ENCODE peak calls at places on chromosomes 7 and 10, in nine cellular contexts. One of them, this sample, is unnamed.

GRCh38 chr10:103575416-103576075 is 82.0 kb downstream of the NEURL1 start:
- DNase-seq in NCI-H1105: no peak
- DNase-seq in WTC11: no peak
- DNase-seq in cardiac muscle cell: no peak
- DNase-seq in HEK293T: no peak
- DNase-seq in GM10248: no peak
- DNase-seq in endothelial cell: no peak
- DNase-seq in T follicular helper cell: no peak
- DNase-seq in posterior vena cava: no peak
- DNase-seq in this sample: no peak

GRCh38 chr10:2917926-2918325 is 149.4 kb upstream of the PFKP start:
- DNase-seq in T follicular helper cell: no peak
- DNase-seq in endothelial cell: no peak
- DNase-seq in GM10248: no peak
- DNase-seq in posterior vena cava: no peak
- DNase-seq in cardiac muscle cell: no peak
- DNase-seq in HEK293T: no peak
- DNase-seq in NCI-H1105: no peak
- DNase-seq in WTC11: no peak
- DNase-seq in this sample: no peak

GRCh38 chr10:124989526-124989925 is 47.6 kb downstream of the ZRANB1 start:
- DNase-seq in WTC11: no peak
- DNase-seq in HEK293T: no peak
- DNase-seq in NCI-H1105: no peak
- DNase-seq in posterior vena cava: no peak
- DNase-seq in GM10248: no peak
- DNase-seq in T follicular helper cell: no peak
- DNase-seq in cardiac muscle cell: no peak
- DNase-seq in endothelial cell: no peak
- DNase-seq in this sample: no peak

GRCh38 chr7:38744746-38745145 is 113.6 kb upstream of the AMPH start:
- DNase-seq in WTC11: no peak
- DNase-seq in posterior vena cava: no peak
- DNase-seq in GM10248: no peak
- DNase-seq in HEK293T: no peak
- DNase-seq in endothelial cell: no peak
- DNase-seq in NCI-H1105: no peak
- DNase-seq in cardiac muscle cell: peak; percentile 77
- DNase-seq in T follicular helper cell: no peak
- DNase-seq in this sample: no peak

GRCh38 chr7:130292682-130293257 is at the start of gene CPA4:
- DNase-seq in WTC11: no peak
- DNase-seq in posterior vena cava: no peak
- DNase-seq in endothelial cell: no peak
- DNase-seq in GM10248: no peak
- DNase-seq in HEK293T: no peak
- DNase-seq in T follicular helper cell: no peak
- DNase-seq in cardiac muscle cell: peak; percentile 74
- DNase-seq in NCI-H1105: no peak
- DNase-seq in this sample: no peak

GRCh38 chr10:113232928-113233511 is 283.0 kb downstream of the TCF7L2 start:
- DNase-seq in T follicular helper cell: no peak
- DNase-seq in GM10248: no peak
- DNase-seq in posterior vena cava: no peak
- DNase-seq in cardiac muscle cell: peak; percentile 10
- DNase-seq in HEK293T: no peak
- DNase-seq in endothelial cell: no peak
- DNase-seq in WTC11: no peak
- DNase-seq in NCI-H1105: no peak
- DNase-seq in this sample: no peak

GRCh38 chr10:121862042-121862441 is 65.8 kb downstream of the ATE1 start:
- DNase-seq in GM10248: no peak
- DNase-seq in endothelial cell: no peak
- DNase-seq in HEK293T: no peak
- DNase-seq in posterior vena cava: no peak
- DNase-seq in cardiac muscle cell: no peak
- DNase-seq in NCI-H1105: no peak
- DNase-seq in T follicular helper cell: no peak
- DNase-seq in WTC11: no peak
- DNase-seq in this sample: no peak

GRCh38 chr7:20744913-20745587 is 41.6 kb downstream of the SP8 start:
- DNase-seq in posterior vena cava: no peak
- DNase-seq in endothelial cell: no peak
- DNase-seq in HEK293T: peak; percentile 56
- DNase-seq in WTC11: no peak
- DNase-seq in NCI-H1105: peak; percentile 73
- DNase-seq in T follicular helper cell: no peak
- DNase-seq in GM10248: no peak
- DNase-seq in cardiac muscle cell: no peak
- DNase-seq in this sample: no peak

GRCh38 chr10:58791137-58791536 is 278.5 kb downstream of the BICC1 start:
- DNase-seq in GM10248: no peak
- DNase-seq in cardiac muscle cell: peak; percentile 65
- DNase-seq in posterior vena cava: no peak
- DNase-seq in WTC11: no peak
- DNase-seq in NCI-H1105: no peak
- DNase-seq in endothelial cell: no peak
- DNase-seq in HEK293T: no peak
- DNase-seq in T follicular helper cell: no peak
- DNase-seq in this sample: no peak

GRCh38 chr10:85444868-85445267 is 921.7 kb downstream of the GRID1 start:
- DNase-seq in HEK293T: no peak
- DNase-seq in cardiac muscle cell: no peak
- DNase-seq in WTC11: no peak
- DNase-seq in NCI-H1105: no peak
- DNase-seq in T follicular helper cell: no peak
- DNase-seq in endothelial cell: no peak
- DNase-seq in GM10248: no peak
- DNase-seq in posterior vena cava: no peak
- DNase-seq in this sample: no peak

GRCh38 chr10:7409045-7409731 is 1.6 kb downstream of the SFMBT2 start:
- DNase-seq in cardiac muscle cell: peak; percentile 7
- DNase-seq in endothelial cell: peak; percentile 29
- DNase-seq in HEK293T: peak; percentile 42
- DNase-seq in GM10248: peak; percentile 75
- DNase-seq in T follicular helper cell: peak; percentile 36
- DNase-seq in posterior vena cava: peak; percentile 81
- DNase-seq in WTC11: no peak
- DNase-seq in NCI-H1105: no peak
- DNase-seq in this sample: peak; percentile 44

GRCh38 chr7:7510814-7511213 is 24.9 kb downstream of the COL28A1 start:
- DNase-seq in NCI-H1105: no peak
- DNase-seq in GM10248: no peak
- DNase-seq in posterior vena cava: no peak
- DNase-seq in endothelial cell: no peak
- DNase-seq in T follicular helper cell: no peak
- DNase-seq in WTC11: no peak
- DNase-seq in HEK293T: no peak
- DNase-seq in cardiac muscle cell: no peak
- DNase-seq in this sample: no peak

GRCh38 chr10:91883549-91884542 is 25.4 kb downstream of the FGFBP3 start:
- DNase-seq in T follicular helper cell: no peak
- DNase-seq in endothelial cell: no peak
- DNase-seq in WTC11: peak; percentile 30
- DNase-seq in NCI-H1105: no peak
- DNase-seq in posterior vena cava: peak; percentile 84
- DNase-seq in cardiac muscle cell: peak; percentile 82
- DNase-seq in HEK293T: peak; percentile 34
- DNase-seq in GM10248: no peak
- DNase-seq in this sample: peak; percentile 22

GRCh38 chr10:75018233-75018632 is 93.2 kb upstream of the SAMD8 start:
- DNase-seq in HEK293T: no peak
- DNase-seq in endothelial cell: no peak
- DNase-seq in cardiac muscle cell: no peak
- DNase-seq in posterior vena cava: no peak
- DNase-seq in WTC11: no peak
- DNase-seq in T follicular helper cell: no peak
- DNase-seq in NCI-H1105: no peak
- DNase-seq in GM10248: no peak
- DNase-seq in this sample: no peak

GRCh38 chr10:22503315-22504090 is 158.2 kb downstream of the SPAG6 start:
- DNase-seq in posterior vena cava: no peak
- DNase-seq in WTC11: no peak
- DNase-seq in HEK293T: peak; percentile 74
- DNase-seq in endothelial cell: no peak
- DNase-seq in NCI-H1105: no peak
- DNase-seq in GM10248: no peak
- DNase-seq in T follicular helper cell: no peak
- DNase-seq in cardiac muscle cell: no peak
- DNase-seq in this sample: no peak

GRCh38 chr7:94301024-94301588 is 93.6 kb upstream of the COL1A2 start:
- DNase-seq in HEK293T: peak; percentile 60
- DNase-seq in endothelial cell: peak; percentile 26
- DNase-seq in T follicular helper cell: no peak
- DNase-seq in posterior vena cava: peak; percentile 92
- DNase-seq in WTC11: peak; percentile 65
- DNase-seq in GM10248: no peak
- DNase-seq in cardiac muscle cell: peak; percentile 97
- DNase-seq in NCI-H1105: no peak
- DNase-seq in this sample: no peak

GRCh38 chr7:156376317-156376716 is 264.3 kb upstream of the RNF32 start:
- DNase-seq in HEK293T: no peak
- DNase-seq in endothelial cell: no peak
- DNase-seq in WTC11: no peak
- DNase-seq in posterior vena cava: no peak
- DNase-seq in T follicular helper cell: no peak
- DNase-seq in GM10248: no peak
- DNase-seq in cardiac muscle cell: no peak
- DNase-seq in NCI-H1105: no peak
- DNase-seq in this sample: no peak

GRCh38 chr10:58734116-58734515 is 221.4 kb downstream of the BICC1 start:
- DNase-seq in WTC11: no peak
- DNase-seq in posterior vena cava: no peak
- DNase-seq in cardiac muscle cell: no peak
- DNase-seq in NCI-H1105: no peak
- DNase-seq in GM10248: no peak
- DNase-seq in endothelial cell: no peak
- DNase-seq in HEK293T: no peak
- DNase-seq in T follicular helper cell: no peak
- DNase-seq in this sample: no peak

GRCh38 chr7:121931149-121931922 is 58.4 kb downstream of the PTPRZ1 start:
- DNase-seq in GM10248: no peak
- DNase-seq in posterior vena cava: no peak
- DNase-seq in endothelial cell: no peak
- DNase-seq in WTC11: no peak
- DNase-seq in HEK293T: no peak
- DNase-seq in cardiac muscle cell: no peak
- DNase-seq in NCI-H1105: no peak
- DNase-seq in T follicular helper cell: no peak
- DNase-seq in this sample: no peak

GRCh38 chr7:6172331-6173295 is 99.8 kb downstream of the CYTH3 start:
- DNase-seq in GM10248: no peak
- DNase-seq in WTC11: no peak
- DNase-seq in posterior vena cava: no peak
- DNase-seq in HEK293T: no peak
- DNase-seq in cardiac muscle cell: peak; percentile 12
- DNase-seq in endothelial cell: no peak
- DNase-seq in T follicular helper cell: no peak
- DNase-seq in NCI-H1105: no peak
- DNase-seq in this sample: peak; percentile 84

GRCh38 chr10:78540355-78541076 is 506.9 kb downstream of the RPS24 start:
- DNase-seq in endothelial cell: no peak
- DNase-seq in cardiac muscle cell: no peak
- DNase-seq in WTC11: no peak
- DNase-seq in GM10248: no peak
- DNase-seq in T follicular helper cell: no peak
- DNase-seq in NCI-H1105: no peak
- DNase-seq in posterior vena cava: no peak
- DNase-seq in HEK293T: no peak
- DNase-seq in this sample: no peak

GRCh38 chr10:33116293-33116697 is 158.3 kb upstream of the ITGB1 start:
- DNase-seq in cardiac muscle cell: peak; percentile 88
- DNase-seq in T follicular helper cell: no peak
- DNase-seq in endothelial cell: peak; percentile 66
- DNase-seq in GM10248: no peak
- DNase-seq in NCI-H1105: no peak
- DNase-seq in HEK293T: peak; percentile 45
- DNase-seq in posterior vena cava: no peak
- DNase-seq in WTC11: peak; percentile 54
- DNase-seq in this sample: peak; percentile 64

GRCh38 chr10:119235381-119235780 is 28.0 kb downstream of the GRK5 start:
- DNase-seq in NCI-H1105: no peak
- DNase-seq in WTC11: no peak
- DNase-seq in endothelial cell: no peak
- DNase-seq in cardiac muscle cell: peak; percentile 84
- DNase-seq in GM10248: peak; percentile 35
- DNase-seq in T follicular helper cell: no peak
- DNase-seq in posterior vena cava: no peak
- DNase-seq in HEK293T: no peak
- DNase-seq in this sample: no peak

GRCh38 chr10:112898540-112899395 is 51.3 kb upstream of the TCF7L2 start:
- DNase-seq in cardiac muscle cell: peak; percentile 73
- DNase-seq in HEK293T: no peak
- DNase-seq in WTC11: peak; percentile 82
- DNase-seq in T follicular helper cell: no peak
- DNase-seq in GM10248: no peak
- DNase-seq in endothelial cell: peak; percentile 19
- DNase-seq in posterior vena cava: no peak
- DNase-seq in NCI-H1105: no peak
- DNase-seq in this sample: peak; percentile 52

GRCh38 chr7:128240696-128241386 is at the start of gene LEP:
- DNase-seq in GM10248: no peak
- DNase-seq in endothelial cell: no peak
- DNase-seq in posterior vena cava: peak; percentile 77
- DNase-seq in NCI-H1105: no peak
- DNase-seq in T follicular helper cell: no peak
- DNase-seq in cardiac muscle cell: no peak
- DNase-seq in WTC11: no peak
- DNase-seq in HEK293T: no peak
- DNase-seq in this sample: no peak

GRCh38 chr7:30770936-30771858 is at the start of gene MINDY4:
- DNase-seq in WTC11: peak; percentile 76
- DNase-seq in cardiac muscle cell: peak; percentile 91
- DNase-seq in endothelial cell: peak; percentile 84
- DNase-seq in HEK293T: peak; percentile 89
- DNase-seq in GM10248: peak; percentile 92
- DNase-seq in T follicular helper cell: peak; percentile 49
- DNase-seq in posterior vena cava: peak; percentile 95
- DNase-seq in NCI-H1105: no peak
- DNase-seq in this sample: peak; percentile 82

GRCh38 chr7:135768990-135769389 is 20.4 kb upstream of the FAM180A start:
- DNase-seq in NCI-H1105: no peak
- DNase-seq in WTC11: no peak
- DNase-seq in T follicular helper cell: no peak
- DNase-seq in endothelial cell: no peak
- DNase-seq in HEK293T: no peak
- DNase-seq in GM10248: no peak
- DNase-seq in posterior vena cava: no peak
- DNase-seq in cardiac muscle cell: no peak
- DNase-seq in this sample: no peak

GRCh38 chr7:77940647-77941046 is 142.1 kb downstream of the PHTF2 start:
- DNase-seq in posterior vena cava: no peak
- DNase-seq in GM10248: peak; percentile 36
- DNase-seq in cardiac muscle cell: peak; percentile 61
- DNase-seq in T follicular helper cell: no peak
- DNase-seq in WTC11: no peak
- DNase-seq in NCI-H1105: no peak
- DNase-seq in endothelial cell: peak; percentile 18
- DNase-seq in HEK293T: peak; percentile 16
- DNase-seq in this sample: peak; percentile 26